ENCODE peak calls at places on chromosomes 5 and 9, in nine cellular contexts. One of them, this sample, is unnamed.

GRCh38 chr5:60161340-60161934 is 267.9 kb upstream of the PDE4D start:
- DNase-seq in T47D: peak
- DNase-seq in SW 1271: peak
- DNase-seq in stromal cell of bone marrow: no peak
- DNase-seq in ecto neural progenitor cell: no peak
- DNase-seq in activated gamma-delta T cell treated with anti-CD3 and anti-CD28 coated beads, Interleukin-2, amount 50 U/mL, for 16 hours: no peak
- DNase-seq in posterior cingulate gyrus: no peak
- DNase-seq in GM03348: peak
- DNase-seq in IMR-90: peak
- DNase-seq in this sample: peak

GRCh38 chr9:102841376-102841775 is 153.8 kb upstream of the CYLC2 start:
- DNase-seq in T47D: no peak
- DNase-seq in stromal cell of bone marrow: no peak
- DNase-seq in ecto neural progenitor cell: no peak
- DNase-seq in activated gamma-delta T cell treated with anti-CD3 and anti-CD28 coated beads, Interleukin-2, amount 50 U/mL, for 16 hours: no peak
- DNase-seq in GM03348: no peak
- DNase-seq in posterior cingulate gyrus: no peak
- DNase-seq in IMR-90: no peak
- DNase-seq in SW 1271: no peak
- DNase-seq in this sample: no peak

GRCh38 chr5:54643679-54644078 is 126.1 kb downstream of the SNX18 start:
- DNase-seq in SW 1271: peak
- DNase-seq in activated gamma-delta T cell treated with anti-CD3 and anti-CD28 coated beads, Interleukin-2, amount 50 U/mL, for 16 hours: no peak
- DNase-seq in GM03348: peak
- DNase-seq in posterior cingulate gyrus: no peak
- DNase-seq in IMR-90: peak
- DNase-seq in ecto neural progenitor cell: no peak
- DNase-seq in stromal cell of bone marrow: peak
- DNase-seq in T47D: no peak
- DNase-seq in this sample: peak

GRCh38 chr5:178058321-178059012 is 54.9 kb upstream of the N4BP3 start:
- DNase-seq in T47D: no peak
- DNase-seq in ecto neural progenitor cell: no peak
- DNase-seq in GM03348: no peak
- DNase-seq in SW 1271: no peak
- DNase-seq in activated gamma-delta T cell treated with anti-CD3 and anti-CD28 coated beads, Interleukin-2, amount 50 U/mL, for 16 hours: no peak
- DNase-seq in IMR-90: no peak
- DNase-seq in stromal cell of bone marrow: no peak
- DNase-seq in posterior cingulate gyrus: no peak
- DNase-seq in this sample: no peak

GRCh38 chr5:154482528-154483449 is 4.8 kb upstream of the HAND1 start:
- DNase-seq in ecto neural progenitor cell: no peak
- DNase-seq in T47D: no peak
- DNase-seq in activated gamma-delta T cell treated with anti-CD3 and anti-CD28 coated beads, Interleukin-2, amount 50 U/mL, for 16 hours: no peak
- DNase-seq in posterior cingulate gyrus: no peak
- DNase-seq in stromal cell of bone marrow: no peak
- DNase-seq in IMR-90: no peak
- DNase-seq in SW 1271: no peak
- DNase-seq in GM03348: no peak
- DNase-seq in this sample: no peak

GRCh38 chr5:13331585-13331984 is 612.9 kb downstream of the DNAH5 start:
- DNase-seq in stromal cell of bone marrow: no peak
- DNase-seq in ecto neural progenitor cell: no peak
- DNase-seq in SW 1271: no peak
- DNase-seq in GM03348: no peak
- DNase-seq in IMR-90: no peak
- DNase-seq in T47D: no peak
- DNase-seq in posterior cingulate gyrus: peak
- DNase-seq in activated gamma-delta T cell treated with anti-CD3 and anti-CD28 coated beads, Interleukin-2, amount 50 U/mL, for 16 hours: no peak
- DNase-seq in this sample: no peak

GRCh38 chr9:136949239-136949816 is 2.7 kb upstream of the LCN12 start:
- DNase-seq in IMR-90: no peak
- DNase-seq in ecto neural progenitor cell: no peak
- DNase-seq in stromal cell of bone marrow: no peak
- DNase-seq in activated gamma-delta T cell treated with anti-CD3 and anti-CD28 coated beads, Interleukin-2, amount 50 U/mL, for 16 hours: no peak
- DNase-seq in GM03348: no peak
- DNase-seq in posterior cingulate gyrus: no peak
- DNase-seq in SW 1271: no peak
- DNase-seq in T47D: no peak
- DNase-seq in this sample: no peak

GRCh38 chr5:127892467-127893207 is 189.4 kb downstream of the CCDC192 start:
- DNase-seq in SW 1271: no peak
- DNase-seq in ecto neural progenitor cell: no peak
- DNase-seq in IMR-90: peak
- DNase-seq in T47D: no peak
- DNase-seq in stromal cell of bone marrow: no peak
- DNase-seq in activated gamma-delta T cell treated with anti-CD3 and anti-CD28 coated beads, Interleukin-2, amount 50 U/mL, for 16 hours: no peak
- DNase-seq in posterior cingulate gyrus: no peak
- DNase-seq in GM03348: peak
- DNase-seq in this sample: peak

GRCh38 chr9:35051069-35051967 is 21.1 kb downstream of the VCP start:
- DNase-seq in SW 1271: peak
- DNase-seq in activated gamma-delta T cell treated with anti-CD3 and anti-CD28 coated beads, Interleukin-2, amount 50 U/mL, for 16 hours: peak
- DNase-seq in ecto neural progenitor cell: no peak
- DNase-seq in T47D: peak
- DNase-seq in stromal cell of bone marrow: no peak
- DNase-seq in posterior cingulate gyrus: peak
- DNase-seq in IMR-90: peak
- DNase-seq in GM03348: peak
- DNase-seq in this sample: peak

GRCh38 chr9:71270554-71270953 is 149.1 kb upstream of the TRPM3 start:
- DNase-seq in posterior cingulate gyrus: no peak
- DNase-seq in ecto neural progenitor cell: no peak
- DNase-seq in activated gamma-delta T cell treated with anti-CD3 and anti-CD28 coated beads, Interleukin-2, amount 50 U/mL, for 16 hours: no peak
- DNase-seq in GM03348: no peak
- DNase-seq in T47D: no peak
- DNase-seq in SW 1271: no peak
- DNase-seq in stromal cell of bone marrow: no peak
- DNase-seq in IMR-90: no peak
- DNase-seq in this sample: no peak

GRCh38 chr5:62214701-62215100 is 91.3 kb upstream of the KIF2A start:
- DNase-seq in IMR-90: no peak
- DNase-seq in stromal cell of bone marrow: no peak
- DNase-seq in SW 1271: no peak
- DNase-seq in ecto neural progenitor cell: no peak
- DNase-seq in activated gamma-delta T cell treated with anti-CD3 and anti-CD28 coated beads, Interleukin-2, amount 50 U/mL, for 16 hours: no peak
- DNase-seq in GM03348: no peak
- DNase-seq in T47D: no peak
- DNase-seq in posterior cingulate gyrus: no peak
- DNase-seq in this sample: peak

GRCh38 chr5:25387949-25388348 is 743.2 kb upstream of the CDH10 start:
- DNase-seq in posterior cingulate gyrus: no peak
- DNase-seq in SW 1271: no peak
- DNase-seq in IMR-90: no peak
- DNase-seq in GM03348: no peak
- DNase-seq in activated gamma-delta T cell treated with anti-CD3 and anti-CD28 coated beads, Interleukin-2, amount 50 U/mL, for 16 hours: no peak
- DNase-seq in T47D: no peak
- DNase-seq in stromal cell of bone marrow: no peak
- DNase-seq in ecto neural progenitor cell: no peak
- DNase-seq in this sample: no peak

GRCh38 chr5:168315991-168316578 is 24.6 kb downstream of the WWC1 start:
- DNase-seq in T47D: peak
- DNase-seq in stromal cell of bone marrow: no peak
- DNase-seq in ecto neural progenitor cell: no peak
- DNase-seq in GM03348: no peak
- DNase-seq in activated gamma-delta T cell treated with anti-CD3 and anti-CD28 coated beads, Interleukin-2, amount 50 U/mL, for 16 hours: no peak
- DNase-seq in IMR-90: no peak
- DNase-seq in posterior cingulate gyrus: no peak
- DNase-seq in SW 1271: no peak
- DNase-seq in this sample: no peak

GRCh38 chr9:125549465-125550215 is 157.4 kb downstream of the MAPKAP1 start:
- DNase-seq in SW 1271: no peak
- DNase-seq in posterior cingulate gyrus: peak
- DNase-seq in ecto neural progenitor cell: no peak
- DNase-seq in stromal cell of bone marrow: peak
- DNase-seq in IMR-90: no peak
- DNase-seq in GM03348: peak
- DNase-seq in activated gamma-delta T cell treated with anti-CD3 and anti-CD28 coated beads, Interleukin-2, amount 50 U/mL, for 16 hours: no peak
- DNase-seq in T47D: peak
- DNase-seq in this sample: peak

GRCh38 chr5:81513982-81514381 is 120.0 kb upstream of the ACOT12 start:
- DNase-seq in IMR-90: peak
- DNase-seq in stromal cell of bone marrow: no peak
- DNase-seq in ecto neural progenitor cell: no peak
- DNase-seq in T47D: peak
- DNase-seq in activated gamma-delta T cell treated with anti-CD3 and anti-CD28 coated beads, Interleukin-2, amount 50 U/mL, for 16 hours: no peak
- DNase-seq in GM03348: peak
- DNase-seq in posterior cingulate gyrus: no peak
- DNase-seq in SW 1271: peak
- DNase-seq in this sample: peak

GRCh38 chr5:139371482-139372435 is 11.3 kb downstream of the SLC23A1 start:
- DNase-seq in IMR-90: peak
- DNase-seq in posterior cingulate gyrus: no peak
- DNase-seq in activated gamma-delta T cell treated with anti-CD3 and anti-CD28 coated beads, Interleukin-2, amount 50 U/mL, for 16 hours: no peak
- DNase-seq in stromal cell of bone marrow: peak
- DNase-seq in SW 1271: no peak
- DNase-seq in GM03348: no peak
- DNase-seq in T47D: no peak
- DNase-seq in ecto neural progenitor cell: no peak
- DNase-seq in this sample: no peak

GRCh38 chr9:136644593-136645342 is 17.9 kb upstream of the EGFL7 start:
- DNase-seq in T47D: no peak
- DNase-seq in posterior cingulate gyrus: peak
- DNase-seq in activated gamma-delta T cell treated with anti-CD3 and anti-CD28 coated beads, Interleukin-2, amount 50 U/mL, for 16 hours: peak
- DNase-seq in IMR-90: peak
- DNase-seq in ecto neural progenitor cell: peak
- DNase-seq in stromal cell of bone marrow: no peak
- DNase-seq in GM03348: peak
- DNase-seq in SW 1271: no peak
- DNase-seq in this sample: no peak

GRCh38 chr5:122077451-122078115 is 476 bp downstream of the LOX start:
- DNase-seq in stromal cell of bone marrow: no peak
- DNase-seq in T47D: peak
- DNase-seq in ecto neural progenitor cell: peak
- DNase-seq in SW 1271: no peak
- DNase-seq in posterior cingulate gyrus: peak
- DNase-seq in IMR-90: no peak
- DNase-seq in GM03348: peak
- DNase-seq in activated gamma-delta T cell treated with anti-CD3 and anti-CD28 coated beads, Interleukin-2, amount 50 U/mL, for 16 hours: no peak
- DNase-seq in this sample: no peak

GRCh38 chr9:130295945-130296782 is 30.6 kb downstream of the HMCN2 start:
- DNase-seq in stromal cell of bone marrow: no peak
- DNase-seq in GM03348: no peak
- DNase-seq in SW 1271: no peak
- DNase-seq in activated gamma-delta T cell treated with anti-CD3 and anti-CD28 coated beads, Interleukin-2, amount 50 U/mL, for 16 hours: no peak
- DNase-seq in T47D: no peak
- DNase-seq in posterior cingulate gyrus: peak
- DNase-seq in ecto neural progenitor cell: no peak
- DNase-seq in IMR-90: no peak
- DNase-seq in this sample: no peak

GRCh38 chr9:14372437-14373318 is 58.7 kb upstream of the NFIB start:
- DNase-seq in activated gamma-delta T cell treated with anti-CD3 and anti-CD28 coated beads, Interleukin-2, amount 50 U/mL, for 16 hours: no peak
- DNase-seq in stromal cell of bone marrow: peak
- DNase-seq in posterior cingulate gyrus: no peak
- DNase-seq in ecto neural progenitor cell: no peak
- DNase-seq in GM03348: peak
- DNase-seq in SW 1271: peak
- DNase-seq in IMR-90: peak
- DNase-seq in T47D: peak
- DNase-seq in this sample: peak

GRCh38 chr5:138712791-138713190 is 40.4 kb upstream of the CTNNA1 start:
- DNase-seq in T47D: no peak
- DNase-seq in posterior cingulate gyrus: no peak
- DNase-seq in SW 1271: no peak
- DNase-seq in activated gamma-delta T cell treated with anti-CD3 and anti-CD28 coated beads, Interleukin-2, amount 50 U/mL, for 16 hours: no peak
- DNase-seq in ecto neural progenitor cell: no peak
- DNase-seq in stromal cell of bone marrow: no peak
- DNase-seq in IMR-90: no peak
- DNase-seq in GM03348: no peak
- DNase-seq in this sample: no peak

This sample was measured in EH.